ENCODE peak calls at places on chromosomes 11 and 22, in nine cellular contexts. L is EL, U is mucosa of gallbladder, S is neural crest cell, Q is HEK293T, D is NCI-H1092 treated with DMSO at 0.1 percent for 48 hours, G is lower leg skin, X is NCI-H146, Y is germinal center. B is an unnamed sample.

GRCh38 chr22:37472418-37473006 is 13.7 kb downstream of the MFNG start:
- DNase-seq in X (peak), S (peak), D (peak), L (peak), U (no peak), Q (peak), Y (peak), G (no peak), B (no peak)

GRCh38 chr22:37681001-37681424 is 5.1 kb upstream of the NOL12 start:
- DNase-seq in U (no peak), L (peak), S (no peak), Y (no peak), D (no peak), Q (no peak), X (no peak), G (no peak), B (no peak)

GRCh38 chr11:122754553-122755322 is 83.6 kb upstream of the CRTAM start:
- DNase-seq in D (no peak), G (no peak), S (no peak), X (no peak), U (no peak), Q (peak), Y (peak), L (peak), B (no peak)

GRCh38 chr22:23179381-23180294 is 671 bp upstream of the BCR start:
- DNase-seq in X (peak), G (no peak), Y (no peak), L (no peak), D (peak), S (no peak), Q (no peak), U (no peak), B (no peak)

GRCh38 chr11:130416537-130416896 is 11.9 kb downstream of the ADAMTS8 start:
- DNase-seq in L (no peak), S (no peak), U (no peak), Y (no peak), D (no peak), Q (no peak), G (no peak), X (no peak), B (no peak)

GRCh38 chr22:23743303-23743705 is 7.6 kb downstream of the ZNF70 start:
- DNase-seq in Y (no peak), L (no peak), D (peak), G (no peak), Q (no peak), S (no peak), X (no peak), U (no peak), B (no peak)

GRCh38 chr11:124970925-124971324 is 16.9 kb downstream of the CCDC15 start:
- DNase-seq in Y (no peak), L (peak), G (no peak), D (no peak), U (no peak), S (no peak), X (no peak), Q (no peak), B (no peak)

GRCh38 chr22:29511126-29511854 is 31.3 kb downstream of the NEFH start:
- DNase-seq in L (no peak), Q (no peak), G (no peak), D (no peak), U (no peak), Y (no peak), S (no peak), X (no peak), B (no peak)

GRCh38 chr11:73270855-73271477 is 1.2 kb upstream of the P2RY6 start:
- DNase-seq in Y (no peak), D (no peak), G (no peak), S (no peak), Q (no peak), U (no peak), X (no peak), L (no peak), B (peak)

GRCh38 chr11:69605737-69606526 is 35.0 kb upstream of the CCND1 start:
- DNase-seq in X (no peak), G (no peak), S (no peak), D (no peak), U (no peak), Y (no peak), L (no peak), Q (no peak), B (peak)

GRCh38 chr11:72227316-72228228 is 3.0 kb downstream of the INPPL1 start:
- DNase-seq in X (peak), D (peak), L (no peak), U (no peak), Y (no peak), Q (no peak), G (no peak), S (no peak), B (peak)